ENCODE peak calls at places on chromosomes 16 and 17, in eight cellular contexts. J is neuronal stem cell; I is uterus; X is CD8-positive, alpha-beta T cell; P is fibroblast of lung; W is cardiac muscle cell; N is upper lobe of right lung; A is heart right ventricle. G is an unnamed sample. For H3K4me1, the result is how much of the 10 kb centered on the place peaks cover.

GRCh38 chr16:66691234-66691633 is 5.3 kb downstream of the CMTM4 start:
- DNase-seq in J (no peak), I (no peak), X (no peak), P (no peak), W (no peak), N (no peak), A (no peak), G (no peak)

GRCh38 chr16:71467810-71468209 is 5.8 kb upstream of the ZNF23 start:
- DNase-seq in J (peak), I (no peak), X (no peak), P (peak), W (peak), N (no peak), A (peak), G (no peak)

GRCh38 chr16:83100679-83101078 is 473.9 kb downstream of the CDH13 start:
- DNase-seq in J (no peak), I (no peak), X (no peak), P (peak), W (no peak), N (no peak), A (no peak), G (no peak)

GRCh38 chr16:57510016-57510871 is 24.0 kb upstream of the DOK4 start:
- DNase-seq in J (no peak), I (no peak), X (no peak), P (no peak), W (no peak), N (no peak), A (no peak), G (no peak)

GRCh38 chr17:55426851-55427586 is 5.4 kb upstream of the MMD start:
- DNase-seq in J (no peak), I (no peak), X (no peak), P (no peak), W (peak), N (no peak), A (no peak), G (no peak)

GRCh38 chr16:10965440-10966039 is 21.2 kb downstream of the CLEC16A start:
- DNase-seq in J (no peak), I (no peak), X (no peak), P (no peak), W (no peak), N (no peak), A (no peak), G (no peak)

GRCh38 chr16:77450790-77451487 is 16.1 kb upstream of the ADAMTS18 start:
- DNase-seq in J (no peak), I (no peak), X (no peak), P (no peak), W (no peak), N (no peak), A (no peak), G (no peak)

GRCh38 chr16:1740234-1740633 is 31.1 kb downstream of the NME3 start:
- DNase-seq in J (no peak), I (no peak), X (no peak), P (no peak), W (no peak), N (no peak), A (no peak), G (no peak)

GRCh38 chr16:63749256-63749655 is 1372.6 kb downstream of the CDH11 start:
- DNase-seq in J (no peak), I (no peak), X (no peak), P (no peak), W (peak), N (no peak), A (no peak), G (no peak)

GRCh38 chr17:15409721-15410247 is 57.6 kb downstream of the CDRT4 start:
- DNase-seq in J (no peak), I (peak), X (no peak), P (peak), W (peak), N (no peak), A (no peak), G (no peak)

GRCh38 chr17:28725660-28726395 is at the start of gene TLCD1:
- DNase-seq in J (peak), I (no peak), X (peak), P (peak), W (peak), N (peak), A (peak), G (no peak)

GRCh38 chr17:66784621-66785364 is 50.1 kb upstream of the CACNG5 start:
- DNase-seq in J (no peak), I (no peak), X (no peak), P (no peak), W (no peak), N (no peak), A (no peak), G (no peak)

GRCh38 chr17:3738562-3739295 is 15.0 kb downstream of the HASPIN start:
- DNase-seq in J (no peak), I (no peak), X (peak), P (peak), W (no peak), N (peak), A (no peak), G (no peak)

GRCh38 chr16:2498531-2499253 is 15.1 kb upstream of the ATP6V0C start:
- DNase-seq in J (no peak), I (no peak), X (no peak), P (no peak), W (no peak), N (peak), A (no peak), G (no peak)

GRCh38 chr16:81465375-81465943 is 20.9 kb downstream of the CMIP start:
- DNase-seq in J (no peak), I (no peak), X (no peak), P (no peak), W (no peak), N (no peak), A (no peak), G (no peak)

GRCh38 chr16:79083879-79084278 is 516.7 kb downstream of the MAF start:
- DNase-seq in J (no peak), I (no peak), X (no peak), P (no peak), W (no peak), N (no peak), A (no peak), G (no peak)

GRCh38 chr16:54165912-54166265 is 120.7 kb downstream of the IRX3 start:
- DNase-seq in J (no peak), I (no peak), X (no peak), P (no peak), W (no peak), N (no peak), A (no peak), G (no peak)

GRCh38 chr17:76027159-76027839 is at the start of gene EVPL:
- DNase-seq in J (no peak), I (no peak), X (no peak), P (no peak), W (no peak), N (peak), A (no peak), G (no peak)

GRCh38 chr17:19003966-19004600 is 481 bp downstream of the FAM83G start:
- DNase-seq in J (peak), I (peak), X (peak), P (peak), W (peak), N (peak), A (no peak), G (no peak)

GRCh38 chr17:27989046-27989445 is 53.4 kb upstream of the NLK start:
- DNase-seq in J (no peak), I (no peak), X (no peak), P (peak), W (no peak), N (no peak), A (no peak), G (no peak)

GRCh38 chr16:46607529-46607928 is 13.7 kb downstream of the SHCBP1 start:
- DNase-seq in J (no peak), I (no peak), X (no peak), P (peak), W (peak), N (no peak), A (no peak), G (no peak)

GRCh38 chr17:79306688-79307323 is 232.2 kb downstream of the ENGASE start:
- DNase-seq in J (no peak), I (peak), X (no peak), P (no peak), W (no peak), N (peak), A (peak), G (no peak)

GRCh38 chr16:49592507-49593422 is 219.2 kb downstream of the C16orf78 start:
- DNase-seq in J (peak), I (no peak), X (peak), P (peak), W (peak), N (no peak), A (peak), G (peak)

GRCh38 chr16:4506450-4506849 is 30.3 kb downstream of the HMOX2 start:
- DNase-seq in J (peak), I (peak), X (peak), P (peak), W (peak), N (no peak), A (peak), G (peak)

GRCh38 chr17:42163113-42163512 is 8.3 kb upstream of the RAB5C start:
- DNase-seq in J (no peak), I (no peak), X (no peak), P (no peak), W (no peak), N (no peak), A (no peak), G (no peak)

GRCh38 chr17:419073-419735 is 66.6 kb upstream of the RPH3AL start:
- DNase-seq in J (no peak), I (no peak), X (peak), P (no peak), W (no peak), N (no peak), A (no peak), G (no peak)

GRCh38 chr17:78268960-78269892 is 37.8 kb downstream of the TMEM235 start:
- DNase-seq in J (no peak), I (no peak), X (no peak), P (peak), W (peak), N (peak), A (no peak), G (no peak)

GRCh38 chr16:11964761-11965539 is at the start of gene TNFRSF17:
- DNase-seq in J (no peak), I (no peak), X (no peak), P (peak), W (no peak), N (no peak), A (no peak), G (no peak)

GRCh38 chr16:71426069-71426879 is 15.6 kb downstream of the TLE7 start:
- DNase-seq in J (peak), I (no peak), X (no peak), P (peak), W (peak), N (peak), A (no peak), G (peak)

GRCh38 chr17:16889088-16889465 is 82.8 kb downstream of the TNFRSF13B start:
- DNase-seq in J (no peak), I (no peak), X (no peak), P (no peak), W (no peak), N (no peak), A (no peak), G (no peak)
- H3K4me1 ChIP-seq in J (under half), I (under half), X (under half), P (under half), W (under half), N (under half), A (under half), G (under half)

DNA sequence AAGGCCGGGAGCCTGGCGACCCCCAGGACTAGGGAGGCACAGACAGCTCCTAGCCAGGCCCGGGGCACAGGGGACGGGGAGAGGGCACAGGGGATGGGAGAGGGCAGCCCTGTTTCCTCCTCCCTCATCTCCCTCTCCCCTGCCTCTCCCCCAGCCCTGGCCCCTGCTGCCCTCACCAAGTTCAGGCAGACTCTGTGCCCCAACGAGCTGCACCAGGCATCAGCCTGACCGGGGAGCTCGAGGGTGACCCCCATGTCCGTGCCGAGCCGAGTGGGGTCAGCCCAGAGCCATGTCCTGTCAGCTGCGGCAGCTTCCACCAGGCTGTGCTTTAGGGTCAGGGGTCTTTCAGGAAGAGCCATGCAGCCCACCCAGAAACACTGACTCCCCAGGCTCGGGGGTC is 6.0 kb downstream of the CDH15 start:
- DNase-seq in J (no peak), I (no peak), X (no peak), P (no peak), W (no peak), N (no peak), A (no peak), G (no peak)
- H3K4me1 ChIP-seq in J (under half), I (under half), X (under half), P (under half), W (under half), N (under half), A (under half), G (under half)

DNA sequence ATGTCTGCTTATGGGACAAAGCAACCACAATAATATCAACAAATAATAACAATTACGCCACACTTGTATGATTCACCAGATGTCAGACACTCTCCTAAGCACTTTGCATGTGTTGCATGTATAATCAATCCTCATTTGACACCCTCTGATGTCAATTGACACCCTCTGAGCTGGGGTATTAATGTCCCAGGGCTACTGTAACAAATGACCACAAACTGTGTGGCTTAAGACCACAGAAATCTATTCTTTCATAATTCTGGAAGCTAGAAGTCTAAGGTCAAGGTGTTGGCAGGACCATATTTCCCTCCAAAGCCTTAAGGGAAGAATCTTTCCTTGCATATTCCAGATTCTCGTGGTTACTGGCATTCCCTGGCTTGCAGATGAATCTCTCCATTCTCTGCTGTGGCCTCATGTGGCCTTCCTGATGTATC is 112.7 kb downstream of the NPIPB5 start:
- DNase-seq in J (no peak), I (no peak), X (no peak), P (peak), W (peak), N (no peak), A (no peak), G (no peak)
- H3K4me1 ChIP-seq in J (under half), I (under half), X (under half), P (under half), W (under half), N (under half), A (under half), G (under half)

DNA sequence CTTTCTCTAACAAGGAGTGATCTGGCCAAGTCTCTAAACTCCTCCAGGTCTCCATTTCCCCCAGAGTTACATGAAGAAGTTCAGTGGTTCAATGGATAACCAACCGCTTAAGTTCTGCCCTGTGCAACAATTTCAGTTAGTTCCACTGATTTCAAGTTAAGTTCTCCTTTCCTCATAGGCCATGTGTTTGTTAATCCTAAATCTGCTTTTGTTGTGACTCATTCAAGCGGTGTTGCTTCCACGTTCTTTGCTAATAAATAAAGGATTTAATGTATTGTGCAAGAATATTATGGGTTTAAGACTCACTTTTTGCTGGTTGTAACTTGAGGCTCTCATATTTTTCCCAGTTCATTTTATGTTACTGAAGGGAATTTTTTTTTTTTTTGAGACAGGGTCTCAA is 36.3 kb downstream of the GNA13 start:
- DNase-seq in J (no peak), I (no peak), X (no peak), P (peak), W (peak), N (no peak), A (no peak), G (no peak)
- H3K4me1 ChIP-seq in J (under half), I (under half), X (under half), P (under half), W (under half), N (half or more), A (under half), G (under half)

GRCh38 chr17:77036136-77036840 is 104.5 kb upstream of the SEC14L1 start:
- DNase-seq in J (no peak), I (no peak), X (no peak), P (no peak), W (no peak), N (no peak), A (no peak), G (no peak)
- H3K4me1 ChIP-seq in J (under half), I (under half), X (under half), P (under half), W (under half), N (under half), A (under half), G (under half)

GRCh38 chr17:6456321-6456720 is 12.1 kb downstream of the PIMREG start:
- DNase-seq in J (no peak), I (no peak), X (no peak), P (no peak), W (no peak), N (peak), A (no peak), G (no peak)
- H3K4me1 ChIP-seq in J (under half), I (under half), X (under half), P (under half), W (under half), N (under half), A (under half), G (under half)

GRCh38 chr16:84753412-84754325 is 53.9 kb downstream of the USP10 start:
- DNase-seq in J (no peak), I (no peak), X (peak), P (no peak), W (no peak), N (no peak), A (no peak), G (no peak)
- H3K4me1 ChIP-seq in J (under half), I (under half), X (under half), P (under half), W (under half), N (under half), A (under half), G (under half)

GRCh38 chr17:39627170-39627716 is 491 bp downstream of the PPP1R1B start:
- DNase-seq in J (no peak), I (no peak), X (no peak), P (no peak), W (no peak), N (no peak), A (no peak), G (no peak)
- H3K4me1 ChIP-seq in J (under half), I (under half), X (under half), P (under half), W (under half), N (under half), A (under half), G (under half)

GRCh38 chr17:81030726-81031570 is 4.0 kb upstream of the BAIAP2 start:
- DNase-seq in J (no peak), I (no peak), X (no peak), P (no peak), W (peak), N (peak), A (peak), G (no peak)
- H3K4me1 ChIP-seq in J (under half), I (under half), X (under half), P (under half), W (under half), N (half or more), A (under half), G (under half)

G was measured in iPS DF 6.9.